ENCODE peak calls at places on chromosome 16, in five cellular contexts. F is GM03348; P is head of caudate nucleus; C is stimulated activated CD8-positive, alpha-beta memory T cell treated with anti-CD3 and anti-CD28 coated beads, Interleukin-12 subunit alpha, Interleukin-12 subunit beta, amount 100 ng/mL, for 1 hour; R is GM19239. N is an unnamed sample.
A peak's percentile ranks its signal among the peaks of the same experiment; 100 is the strongest.

GRCh38 chr16:88387177-88387576 is 4.4 kb downstream of the ZNF469 start:
- DNase-seq in P (no peak), R (no peak), C (no peak), F (no peak), N (no peak)

GRCh38 chr16:30562021-30562420 is 3.8 kb upstream of the ZNF764 start:
- DNase-seq in R (no peak), F (no peak), C (no peak), P (no peak), N (no peak)

GRCh38 chr16:20875358-20875656 is 24.9 kb downstream of the DCUN1D3 start:
- DNase-seq in P (no peak), C (no peak), R (no peak), F (no peak), N (no peak)

GRCh38 chr16:4266372-4266771 is 6.5 kb downstream of the TFAP4 start:
- DNase-seq in F (peak; percentile 23), C (no peak), P (no peak), R (no peak), N (no peak)

GRCh38 chr16:81385031-81385756 is 59.4 kb upstream of the CMIP start:
- DNase-seq in C (no peak), R (no peak), F (no peak), P (no peak), N (no peak)

GRCh38 chr16:29871822-29872546 is 9.0 kb upstream of the CDIPT start:
- DNase-seq in C (no peak), F (no peak), P (no peak), R (no peak), N (no peak)

GRCh38 chr16:75647138-75647491 is 350 bp downstream of the KARS1 start:
- DNase-seq in R (no peak), F (no peak), C (no peak), P (no peak), N (no peak)

GRCh38 chr16:84514874-84515835 is 10.7 kb upstream of the MEAK7 start:
- DNase-seq in C (peak; percentile 71), F (no peak), P (no peak), R (peak; percentile 54), N (no peak)

GRCh38 chr16:86227801-86228200 is 282.5 kb upstream of the FOXF1 start:
- DNase-seq in P (no peak), F (peak; percentile 61), C (no peak), R (no peak), N (no peak)

GRCh38 chr16:87161822-87162676 is 155.1 kb downstream of the C16orf95 start:
- DNase-seq in F (no peak), R (no peak), C (no peak), P (peak; percentile 23), N (no peak)